ENCODE peak calls at places on chromosomes 7 and 10, in nine cellular contexts. X is lung, S is cardiac muscle cell, J is lower lobe of right lung, H is Panc1, M is endodermal cell, N is GM12878, T is colonic mucosa, C is adrenal gland. K is an unnamed sample.

GRCh38 chr7:157409149-157409752 is 72.4 kb downstream of the DNAJB6 start:
- DNase-seq in H (no peak), N (no peak), C (no peak), T (no peak), X (no peak), M (no peak), S (peak; percentile 58), J (no peak), K (no peak)

GRCh38 chr7:137882261-137882668 is 35.5 kb upstream of the DGKI start:
- DNase-seq in T (no peak), J (no peak), H (peak; percentile 61), N (peak; percentile 43), S (peak; percentile 94), M (no peak), C (peak; percentile 81), X (no peak), K (peak; percentile 70)

GRCh38 chr10:102632394-102633062 is 11.8 kb upstream of the TRIM8 start:
- DNase-seq in C (peak; percentile 39), X (no peak), H (no peak), M (peak; percentile 55), S (peak; percentile 89), J (peak; percentile 17), T (no peak), N (no peak), K (no peak)

GRCh38 chr10:15879663-15880062 is 19.4 kb upstream of the MINDY3 start:
- DNase-seq in X (no peak), J (no peak), H (no peak), C (no peak), S (no peak), M (peak; percentile 51), T (no peak), N (no peak), K (no peak)

GRCh38 chr10:33967721-33968120 is 633.3 kb upstream of the NRP1 start:
- DNase-seq in T (no peak), C (peak; percentile 19), M (no peak), J (no peak), N (no peak), H (no peak), X (no peak), S (no peak), K (no peak)

GRCh38 chr10:7544203-7544602 is 122.6 kb downstream of the ITIH5 start:
- DNase-seq in H (no peak), S (peak; percentile 92), N (no peak), M (no peak), T (no peak), C (no peak), X (no peak), J (no peak), K (no peak)

GRCh38 chr7:80505900-80506500 is 5.9 kb downstream of the GNAT3 start:
- DNase-seq in X (no peak), T (no peak), S (no peak), M (no peak), J (no peak), N (no peak), H (no peak), C (no peak), K (no peak)

GRCh38 chr10:27285093-27285492 is 44.5 kb upstream of the ACBD5 start:
- DNase-seq in H (no peak), X (no peak), M (peak; percentile 64), T (no peak), N (no peak), J (no peak), S (peak; percentile 26), C (peak; percentile 19), K (no peak)

GRCh38 chr10:124721295-124722052 is 22.7 kb downstream of the FAM53B start:
- DNase-seq in C (peak; percentile 76), N (no peak), S (peak; percentile 47), T (peak; percentile 38), M (no peak), X (no peak), H (no peak), J (peak; percentile 68), K (no peak)

GRCh38 chr10:129963831-129964501 is at the start of gene EBF3:
- DNase-seq in H (no peak), T (peak; percentile 55), C (peak; percentile 42), X (no peak), J (peak; percentile 54), N (no peak), M (peak; percentile 93), S (peak; percentile 94), K (peak; percentile 65)

GRCh38 chr10:72692897-72693598 is 1.1 kb downstream of the MCU start:
- DNase-seq in H (no peak), C (no peak), X (no peak), S (peak; percentile 44), N (no peak), T (peak; percentile 61), J (no peak), M (no peak), K (no peak)

GRCh38 chr10:5944389-5945202 is 32.7 kb downstream of the IL15RA start:
- DNase-seq in S (peak; percentile 99), M (no peak), X (peak; percentile 73), T (peak; percentile 88), N (no peak), J (peak; percentile 48), H (peak; percentile 53), C (peak; percentile 92), K (peak; percentile 91)

GRCh38 chr7:24052572-24053223 is 231.3 kb upstream of the NPY start:
- DNase-seq in M (no peak), H (no peak), X (no peak), T (no peak), N (no peak), C (no peak), S (peak; percentile 46), J (no peak), K (no peak)

GRCh38 chr7:128406986-128407589 is 2.7 kb downstream of the IMPDH1 start:
- DNase-seq in X (no peak), S (no peak), M (no peak), J (no peak), N (no peak), C (no peak), H (no peak), T (no peak), K (no peak)
- H3K27ac ChIP-seq in X (no peak overlapping the region), S (no peak overlapping the region), M (no peak overlapping the region), J (peak overlapping the region; percentile 98), N (no peak overlapping the region), C (no peak overlapping the region), H (peak overlapping the region; percentile 31), T (no peak overlapping the region), K (peak overlapping the region; percentile 98)

GRCh38 chr10:77404801-77405200 is 232.8 kb downstream of the KCNMA1 start:
- DNase-seq in X (no peak), C (no peak), N (no peak), J (no peak), M (no peak), H (no peak), S (no peak), T (no peak), K (no peak)
- H3K4me1 ChIP-seq in X (no peaks in the 10 kb centered on the region), C (no peaks in the 10 kb centered on the region), N (no peaks in the 10 kb centered on the region), J (peaks cover 10% of the 10 kb centered on the region), M (peaks cover 9% of the 10 kb centered on the region), H (peaks cover 39% of the 10 kb centered on the region), S (no peaks in the 10 kb centered on the region), T (peaks cover 13% of the 10 kb centered on the region), K (no peaks in the 10 kb centered on the region)

GRCh38 chr7:47454961-47455871 is 126.7 kb downstream of the TNS3 start:
- DNase-seq in M (peak; percentile 41), C (no peak), J (no peak), X (no peak), T (no peak), N (no peak), H (no peak), S (no peak), K (no peak)

GRCh38 chr7:47455872-47456185 is 126.1 kb downstream of the TNS3 start:
- DNase-seq in M (no peak), H (no peak), C (no peak), S (no peak), T (no peak), N (no peak), J (no peak), X (no peak), K (no peak)

GRCh38 chr7:47453093-47454056 is 128.5 kb downstream of the TNS3 start:
- DNase-seq in M (peak; percentile 66), N (no peak), X (peak; percentile 70), H (peak; percentile 67), T (no peak), S (peak; percentile 59), J (peak; percentile 85), C (peak; percentile 86), K (peak; percentile 79)

GRCh38 chr7:47452715-47453092 is 129.2 kb downstream of the TNS3 start:
- DNase-seq in C (no peak), S (no peak), H (no peak), N (no peak), T (no peak), J (no peak), M (no peak), X (no peak), K (no peak)

GRCh38 chr7:47454066-47454950 is 127.6 kb downstream of the TNS3 start:
- DNase-seq in M (peak; percentile 59), N (no peak), J (no peak), S (no peak), H (no peak), C (no peak), X (no peak), T (no peak), K (no peak)
- TF ChIP-seq CTCF in M (no peak), N (no peak), J (no peak), S (no peak), H (no peak), C (no peak), X (no peak), T (no peak), K (no peak)

GRCh38 chr7:25807212-25807611 is 344.8 kb upstream of the NFE2L3 start:
- DNase-seq in N (no peak), M (no peak), J (no peak), C (no peak), X (no peak), T (no peak), H (no peak), S (peak; percentile 53), K (no peak)

GRCh38 chr7:25802473-25802872 is 349.5 kb upstream of the NFE2L3 start:
- DNase-seq in S (no peak), M (no peak), X (no peak), C (no peak), J (no peak), N (no peak), T (no peak), H (no peak), K (no peak)

GRCh38 chr7:25804154-25804553 is 347.8 kb upstream of the NFE2L3 start:
- DNase-seq in M (no peak), N (no peak), J (no peak), X (no peak), S (no peak), C (no peak), H (no peak), T (no peak), K (no peak)

GRCh38 chr7:25803117-25803887 is 348.7 kb upstream of the NFE2L3 start:
- DNase-seq in H (no peak), N (no peak), M (no peak), S (no peak), X (no peak), C (no peak), T (no peak), J (no peak), K (no peak)

DNA sequence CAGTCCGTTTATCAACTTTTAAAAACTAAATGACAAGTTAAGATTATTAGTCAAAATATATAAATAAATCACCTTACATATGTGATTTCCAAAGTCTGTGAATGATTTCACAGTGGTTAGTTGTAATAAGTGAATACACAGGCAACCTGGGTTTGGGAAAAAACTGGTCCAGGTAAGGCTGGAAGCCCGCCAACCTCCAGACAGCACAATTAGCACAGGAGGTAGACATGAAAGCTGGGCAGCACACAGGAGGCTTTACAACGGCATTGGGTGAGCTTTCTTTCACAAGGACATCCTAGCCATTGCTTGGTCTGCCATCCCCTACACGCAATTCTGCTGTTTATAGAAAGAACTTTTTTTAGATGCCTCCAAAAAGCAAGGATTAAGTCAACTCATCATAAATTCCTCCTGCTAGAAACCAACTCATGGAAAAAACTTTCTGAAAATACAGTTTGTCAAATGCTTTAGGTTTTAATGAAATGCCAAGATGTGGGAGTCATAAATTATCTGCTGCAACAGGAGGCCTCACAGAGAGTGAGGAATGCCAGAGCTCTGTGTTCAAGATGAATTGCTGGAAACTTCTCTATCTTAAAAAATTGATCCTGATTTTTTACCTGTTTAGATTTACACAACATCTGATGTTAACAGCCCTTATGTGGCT is 346.8 kb upstream of the NFE2L3 start:
- DNase-seq in J (no peak), C (no peak), T (no peak), S (peak; percentile 66), X (no peak), M (no peak), H (no peak), N (no peak), K (peak; percentile 36)
- H3K27ac ChIP-seq in J (no peak overlapping the region), C (no peak overlapping the region), T (no peak overlapping the region), S (no peak overlapping the region), X (no peak overlapping the region), M (no peak overlapping the region), H (no peak overlapping the region), N (no peak overlapping the region), K (peak overlapping the region; percentile 87)

K was measured in uterus.